ENCODE peak calls at places on chromosome 13, in seven cellular contexts. I is transverse colon; Y is CD8-positive, alpha-beta T cell; A is tibial artery; E is Peyer's patch; O is endodermal cell; K is MM.1S. N is an unnamed sample. For H3K4me1, the result is how much of the 10 kb centered on the place peaks cover.

GRCh38 chr13:86760620-86761019 is 910.6 kb upstream of the SLITRK5 start:
- DNase-seq in Y (no peak), O (no peak), E (no peak), K (no peak), A (no peak), I (no peak), N (no peak)

GRCh38 chr13:43006893-43007631 is 15.0 kb upstream of the EPSTI1 start:
- DNase-seq in Y (no peak), O (no peak), E (no peak), K (no peak), I (no peak), A (no peak), N (no peak)

GRCh38 chr13:47334173-47334572 is 437.3 kb upstream of the HTR2A start:
- DNase-seq in A (no peak), Y (no peak), K (no peak), O (no peak), E (no peak), I (no peak), N (no peak)

GRCh38 chr13:23656637-23657036 is 86.4 kb downstream of the TNFRSF19 start:
- DNase-seq in K (no peak), O (no peak), E (no peak), A (no peak), I (no peak), Y (no peak), N (no peak)

GRCh38 chr13:65470781-65471180 is 1759.4 kb downstream of the PCDH9 start:
- DNase-seq in A (no peak), O (no peak), Y (no peak), I (no peak), E (no peak), K (no peak), N (no peak)

GRCh38 chr13:33352520-33352919 is 67.0 kb upstream of the STARD13 start:
- DNase-seq in I (no peak), K (no peak), O (no peak), E (no peak), A (no peak), Y (no peak), N (no peak)

GRCh38 chr13:75587679-75588078 is 38.1 kb downstream of the UCHL3 start:
- DNase-seq in A (no peak), I (no peak), K (no peak), E (no peak), O (peak), Y (no peak), N (no peak)

GRCh38 chr13:30847697-30848307 is 58.3 kb upstream of the MEDAG start:
- DNase-seq in Y (no peak), K (no peak), I (no peak), O (no peak), A (peak), E (no peak), N (no peak)

GRCh38 chr13:108586826-108587225 is 42.6 kb upstream of the MYO16 start:
- DNase-seq in E (no peak), A (no peak), I (no peak), Y (no peak), K (no peak), O (no peak), N (no peak)

GRCh38 chr13:30608364-30608763 is 9.4 kb upstream of the USPL1 start:
- DNase-seq in O (no peak), A (no peak), E (no peak), Y (no peak), K (no peak), I (no peak), N (no peak)

GRCh38 chr13:84946144-84946543 is 853.1 kb downstream of the SLITRK6 start:
- DNase-seq in K (no peak), Y (no peak), I (no peak), O (no peak), A (no peak), E (no peak), N (no peak)

GRCh38 chr13:75705395-75705794 is 69.3 kb downstream of the LMO7 start:
- DNase-seq in K (no peak), E (no peak), O (no peak), Y (no peak), I (no peak), A (no peak), N (no peak)

GRCh38 chr13:59835569-59835968 is 328.2 kb downstream of the DIAPH3 start:
- DNase-seq in O (no peak), Y (no peak), E (no peak), I (no peak), A (no peak), K (no peak), N (no peak)

GRCh38 chr13:28819748-28820098 is 416 bp upstream of the MTUS2 start:
- DNase-seq in Y (no peak), K (peak), A (no peak), E (no peak), I (peak), O (peak), N (no peak)

GRCh38 chr13:57784633-57785032 is 153.1 kb downstream of the PCDH17 start:
- DNase-seq in K (no peak), A (no peak), E (no peak), Y (no peak), I (no peak), O (no peak), N (no peak)

GRCh38 chr13:102011539-102011938 is 390.3 kb downstream of the FGF14 start:
- DNase-seq in A (no peak), Y (no peak), E (no peak), K (no peak), O (no peak), I (no peak), N (no peak)

GRCh38 chr13:37270206-37271001 is 164.9 kb upstream of the CSNK1A1L start:
- DNase-seq in K (no peak), E (no peak), I (no peak), Y (no peak), O (no peak), A (no peak), N (no peak)

GRCh38 chr13:99662678-99663077 is 161.4 kb downstream of the TM9SF2 start:
- DNase-seq in A (no peak), K (no peak), I (no peak), E (no peak), Y (no peak), O (no peak), N (no peak)

GRCh38 chr13:34620073-34620858 is 321.8 kb upstream of the NBEA start:
- DNase-seq in I (no peak), O (no peak), A (no peak), Y (no peak), K (no peak), E (no peak), N (no peak)

GRCh38 chr13:53161231-53161630 is 132.6 kb downstream of the OLFM4 start:
- DNase-seq in Y (no peak), K (no peak), A (no peak), O (no peak), E (no peak), I (no peak), N (no peak)

GRCh38 chr13:108195146-108195545 is 20.2 kb downstream of the LIG4 start:
- DNase-seq in Y (no peak), K (no peak), A (no peak), O (no peak), E (no peak), I (no peak), N (no peak)

GRCh38 chr13:66556306-66556705 is 673.8 kb downstream of the PCDH9 start:
- DNase-seq in E (no peak), I (no peak), Y (no peak), O (no peak), K (no peak), A (no peak), N (no peak)

GRCh38 chr13:23021921-23022320 is 158.9 kb upstream of the SGCG start:
- DNase-seq in O (no peak), I (no peak), E (no peak), K (no peak), Y (no peak), A (no peak), N (no peak)

GRCh38 chr13:101139076-101139475 is 277.2 kb downstream of the NALCN start:
- DNase-seq in A (no peak), E (no peak), O (no peak), K (no peak), Y (no peak), I (no peak), N (no peak)

GRCh38 chr13:25463496-25463895 is 91.7 kb downstream of the ATP8A2 start:
- DNase-seq in K (no peak), E (no peak), I (no peak), O (no peak), Y (no peak), A (no peak), N (no peak)

GRCh38 chr13:23867027-23867491 is 22.1 kb downstream of the MIPEP start:
- DNase-seq in A (no peak), E (no peak), K (no peak), I (no peak), Y (no peak), O (peak), N (no peak)

GRCh38 chr13:30142502-30143211 is 164.7 kb downstream of the KATNAL1 start:
- DNase-seq in Y (no peak), K (no peak), I (peak), A (no peak), E (no peak), O (peak), N (no peak)

GRCh38 chr13:93900735-93901134 is 578.7 kb downstream of the DCT start:
- DNase-seq in I (no peak), A (no peak), O (no peak), E (no peak), Y (no peak), K (no peak), N (no peak)

GRCh38 chr13:104086759-104087158 is 1020.5 kb upstream of the SLC10A2 start:
- DNase-seq in I (no peak), K (no peak), E (no peak), Y (no peak), O (no peak), A (no peak), N (no peak)

GRCh38 chr13:50676602-50677001 is 166.9 kb downstream of the DLEU7 start:
- DNase-seq in O (peak), K (no peak), A (no peak), E (no peak), I (no peak), Y (no peak), N (peak)

GRCh38 chr13:41012536-41012935 is 6.6 kb downstream of the ELF1 start:
- DNase-seq in K (no peak), A (no peak), E (no peak), O (no peak), I (no peak), Y (no peak), N (peak)
- H3K4me1 ChIP-seq in K (under half), A (under half), E (under half), O (under half), I (half or more), Y (half or more), N (half or more)

GRCh38 chr13:112588490-112589297 is 741 bp upstream of the TUBGCP3 start:
- DNase-seq in Y (no peak), O (no peak), K (no peak), E (no peak), A (no peak), I (no peak), N (no peak)
- H3K4me3 ChIP-seq in Y (peak), O (peak), K (peak), E (peak), A (peak), I (peak), N (peak)

GRCh38 chr13:73945371-73945770 is 188.8 kb downstream of the KLF12 start:
- DNase-seq in O (no peak), I (no peak), E (no peak), A (no peak), K (no peak), Y (no peak), N (no peak)
- H3K27ac ChIP-seq in O (no peak), I (peak), E (no peak), A (no peak), K (no peak), Y (no peak), N (no peak)

DNA sequence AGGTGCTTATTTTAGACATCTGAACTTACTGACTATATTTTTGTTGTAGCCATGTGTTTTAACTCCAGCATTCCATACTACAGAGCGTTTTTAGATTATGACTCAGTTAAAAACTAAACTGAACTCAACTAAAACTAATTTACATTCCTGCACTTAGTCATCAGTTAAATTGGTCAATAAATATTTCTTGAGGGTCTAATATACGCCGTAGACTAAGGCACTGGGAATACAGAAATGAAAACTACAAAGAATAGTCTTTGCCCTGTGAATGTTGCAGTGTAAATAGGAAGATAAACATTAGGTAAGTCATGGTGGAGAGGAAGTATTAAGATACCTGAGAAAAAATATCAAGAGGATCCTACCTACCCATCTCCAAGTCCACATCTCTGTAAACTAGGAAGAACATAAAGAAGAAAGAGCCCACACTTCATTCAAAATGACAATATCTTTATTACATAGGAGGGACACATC is 52.7 kb downstream of the MBNL2 start:
- DNase-seq in I (no peak), Y (no peak), O (no peak), K (no peak), E (no peak), A (no peak), N (no peak)
- H3K4me1 ChIP-seq in I (half or more), Y (under half), O (under half), K (under half), E (under half), A (half or more), N (under half)

GRCh38 chr13:97125810-97126738 is 96.1 kb upstream of the MBNL2 start:
- DNase-seq in Y (no peak), O (no peak), I (no peak), E (no peak), K (no peak), A (no peak), N (no peak)
- H3K4me3 ChIP-seq in Y (no peak), O (no peak), I (no peak), E (no peak), K (no peak), A (no peak), N (no peak)

DNA sequence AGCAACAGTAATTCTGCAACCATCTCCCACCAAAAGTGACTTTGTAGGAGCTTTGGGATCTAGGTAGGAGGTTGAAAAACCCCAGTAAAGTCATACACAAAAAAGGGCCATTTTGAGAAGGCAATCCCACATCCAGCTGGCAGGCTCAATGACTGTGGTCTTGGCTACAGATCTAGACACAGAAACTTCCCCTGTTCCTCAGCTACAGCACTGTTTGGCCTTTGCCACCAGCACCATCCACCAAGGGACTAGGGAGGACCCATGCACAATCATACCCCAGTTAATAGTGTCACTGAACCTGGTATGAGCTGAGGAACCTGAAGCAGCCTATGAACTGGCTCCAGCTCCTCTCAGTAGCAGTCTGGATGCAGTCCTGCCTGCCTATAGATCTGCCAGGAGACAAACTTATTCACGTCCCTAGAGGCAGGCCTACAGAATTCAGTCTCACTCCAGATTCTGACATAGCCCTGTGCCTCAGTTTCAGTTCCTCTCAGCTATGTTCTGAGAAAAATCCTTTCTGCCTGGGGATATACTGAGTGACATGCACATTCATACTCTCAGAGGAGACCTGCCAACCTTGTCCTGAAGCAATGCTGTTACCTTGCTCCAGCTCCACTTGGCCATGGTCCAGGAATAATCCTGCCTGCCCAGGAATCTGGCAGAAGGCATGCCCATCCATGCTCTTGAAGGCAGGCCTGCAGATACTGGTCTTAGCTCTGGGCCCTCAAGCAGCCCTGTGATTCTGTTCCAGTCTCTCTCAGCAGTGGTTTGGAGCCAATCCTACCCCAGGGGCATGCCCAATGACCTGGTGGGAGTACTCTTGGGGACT is 2048.3 kb upstream of the PCDH20 start:
- DNase-seq in O (no peak), Y (no peak), I (no peak), A (no peak), K (no peak), E (no peak), N (peak)
- H3K27ac ChIP-seq in O (no peak), Y (no peak), I (no peak), A (no peak), K (no peak), E (no peak), N (no peak)